ENCODE peak calls at places on chromosomes 3 and 15, in four cellular contexts. G is NCI-H748 treated with DMSO at 0.1 percent for 48 hours; N is stimulated activated CD4-positive, alpha-beta T cell treated with anti-CD3 and anti-CD28 coated beads, TNF-alpha, amount 100 ng/mL, for 1 hour; O is Panc1. Z is an unnamed sample.

GRCh38 chr15:39365161-39365560 is 215.7 kb upstream of the THBS1 start:
- DNase-seq in O (no peak), N (no peak), G (no peak), Z (no peak)

GRCh38 chr3:145750657-145751056 is 410.3 kb downstream of the PLOD2 start:
- DNase-seq in G (no peak), N (no peak), O (no peak), Z (no peak)

GRCh38 chr3:73827658-73828313 is 203.0 kb upstream of the PDZRN3 start:
- DNase-seq in G (no peak), N (no peak), O (no peak), Z (no peak)

GRCh38 chr15:93073465-93073952 is 15.5 kb downstream of the RGMA start:
- DNase-seq in O (no peak), G (no peak), N (no peak), Z (no peak)

GRCh38 chr3:189260556-189261493 is 89.1 kb downstream of the TPRG1 start:
- DNase-seq in G (no peak), N (no peak), O (no peak), Z (peak)

GRCh38 chr3:1079641-1080040 is 13.2 kb upstream of the CNTN6 start:
- DNase-seq in G (no peak), N (no peak), O (no peak), Z (no peak)

GRCh38 chr15:40087991-40088928 is 20.4 kb downstream of the BMF start:
- DNase-seq in G (no peak), O (no peak), N (no peak), Z (no peak)

GRCh38 chr3:56758539-56758981 is 43.2 kb downstream of the ARHGEF3 start:
- DNase-seq in N (no peak), G (no peak), O (no peak), Z (no peak)

GRCh38 chr3:30933478-30934207 is 39.2 kb upstream of the GADL1 start:
- DNase-seq in O (no peak), N (no peak), G (peak), Z (no peak)

GRCh38 chr15:25557916-25558315 is 119.1 kb upstream of the UBE3A start:
- DNase-seq in N (no peak), O (no peak), G (no peak), Z (no peak)

GRCh38 chr3:77372634-77373346 is 332.9 kb downstream of the ROBO2 start:
- DNase-seq in N (no peak), O (no peak), G (no peak), Z (no peak)

GRCh38 chr15:67240235-67241131 is 14.0 kb downstream of the AAGAB start:
- DNase-seq in O (no peak), G (peak), N (no peak), Z (peak)

GRCh38 chr3:184322731-184323487 is 8.5 kb downstream of the EIF4G1 start:
- DNase-seq in N (no peak), G (no peak), O (no peak), Z (no peak)

Z was measured in NCI-H2171 treated with DMSO at 0.1 percent for 48 hours.